ENCODE peak calls at places on chromosomes 7 and 10, in nine cellular contexts. One of them, this sample, is unnamed.

GRCh38 chr7:26549281-26549943 is 257.8 kb downstream of the SNX10 start:
- DNase-seq in midbrain: no peak
- DNase-seq in GM12891: no peak
- DNase-seq in lung microvascular endothelial cell: peak
- DNase-seq in coronary artery: no peak
- DNase-seq in K562: no peak
- DNase-seq in stimulated activated naive CD8-positive, alpha-beta T cell treated with anti-CD3 and anti-CD28 coated beads, Interleukin-15, amount 100 ng/mL, for 72 hours: no peak
- DNase-seq in amygdala: no peak
- DNase-seq in RPMI8226: peak
- DNase-seq in this sample: no peak

GRCh38 chr7:112638675-112639400 is 151.4 kb downstream of the TMEM168 start:
- DNase-seq in midbrain: no peak
- DNase-seq in GM12891: no peak
- DNase-seq in lung microvascular endothelial cell: no peak
- DNase-seq in coronary artery: no peak
- DNase-seq in K562: no peak
- DNase-seq in stimulated activated naive CD8-positive, alpha-beta T cell treated with anti-CD3 and anti-CD28 coated beads, Interleukin-15, amount 100 ng/mL, for 72 hours: no peak
- DNase-seq in amygdala: no peak
- DNase-seq in RPMI8226: no peak
- DNase-seq in this sample: no peak

GRCh38 chr10:129165770-129166169 is 301.3 kb upstream of the MGMT start:
- DNase-seq in midbrain: no peak
- DNase-seq in GM12891: no peak
- DNase-seq in lung microvascular endothelial cell: no peak
- DNase-seq in coronary artery: no peak
- DNase-seq in K562: no peak
- DNase-seq in stimulated activated naive CD8-positive, alpha-beta T cell treated with anti-CD3 and anti-CD28 coated beads, Interleukin-15, amount 100 ng/mL, for 72 hours: no peak
- DNase-seq in amygdala: no peak
- DNase-seq in RPMI8226: no peak
- DNase-seq in this sample: no peak

GRCh38 chr7:27952393-27953290 is 212.7 kb downstream of the TAX1BP1 start:
- DNase-seq in midbrain: no peak
- DNase-seq in GM12891: no peak
- DNase-seq in lung microvascular endothelial cell: no peak
- DNase-seq in coronary artery: no peak
- DNase-seq in K562: no peak
- DNase-seq in stimulated activated naive CD8-positive, alpha-beta T cell treated with anti-CD3 and anti-CD28 coated beads, Interleukin-15, amount 100 ng/mL, for 72 hours: no peak
- DNase-seq in amygdala: no peak
- DNase-seq in RPMI8226: no peak
- DNase-seq in this sample: no peak

GRCh38 chr7:142376356-142376997 is 118.6 kb upstream of the PRSS58 start:
- DNase-seq in midbrain: no peak
- DNase-seq in GM12891: no peak
- DNase-seq in lung microvascular endothelial cell: peak
- DNase-seq in coronary artery: no peak
- DNase-seq in K562: no peak
- DNase-seq in stimulated activated naive CD8-positive, alpha-beta T cell treated with anti-CD3 and anti-CD28 coated beads, Interleukin-15, amount 100 ng/mL, for 72 hours: no peak
- DNase-seq in amygdala: no peak
- DNase-seq in RPMI8226: no peak
- DNase-seq in this sample: no peak

GRCh38 chr10:43251664-43252165 is 15.2 kb downstream of the RASGEF1A start:
- DNase-seq in midbrain: no peak
- DNase-seq in GM12891: no peak
- DNase-seq in lung microvascular endothelial cell: no peak
- DNase-seq in coronary artery: peak
- DNase-seq in K562: no peak
- DNase-seq in stimulated activated naive CD8-positive, alpha-beta T cell treated with anti-CD3 and anti-CD28 coated beads, Interleukin-15, amount 100 ng/mL, for 72 hours: no peak
- DNase-seq in amygdala: no peak
- DNase-seq in RPMI8226: no peak
- DNase-seq in this sample: peak

GRCh38 chr10:71882813-71883746 is 32.0 kb upstream of the PSAP start:
- DNase-seq in midbrain: no peak
- DNase-seq in GM12891: no peak
- DNase-seq in lung microvascular endothelial cell: no peak
- DNase-seq in coronary artery: no peak
- DNase-seq in K562: peak
- DNase-seq in stimulated activated naive CD8-positive, alpha-beta T cell treated with anti-CD3 and anti-CD28 coated beads, Interleukin-15, amount 100 ng/mL, for 72 hours: no peak
- DNase-seq in amygdala: no peak
- DNase-seq in RPMI8226: peak
- DNase-seq in this sample: peak

GRCh38 chr7:51303142-51303525 is 13.5 kb downstream of the COBL start:
- DNase-seq in midbrain: no peak
- DNase-seq in GM12891: no peak
- DNase-seq in lung microvascular endothelial cell: no peak
- DNase-seq in coronary artery: no peak
- DNase-seq in K562: no peak
- DNase-seq in stimulated activated naive CD8-positive, alpha-beta T cell treated with anti-CD3 and anti-CD28 coated beads, Interleukin-15, amount 100 ng/mL, for 72 hours: no peak
- DNase-seq in amygdala: no peak
- DNase-seq in RPMI8226: no peak
- DNase-seq in this sample: no peak

GRCh38 chr10:46220872-46221538 is 65.8 kb upstream of the ANTXRL start:
- DNase-seq in midbrain: no peak
- DNase-seq in GM12891: no peak
- DNase-seq in lung microvascular endothelial cell: peak
- DNase-seq in coronary artery: peak
- DNase-seq in K562: no peak
- DNase-seq in stimulated activated naive CD8-positive, alpha-beta T cell treated with anti-CD3 and anti-CD28 coated beads, Interleukin-15, amount 100 ng/mL, for 72 hours: no peak
- DNase-seq in amygdala: no peak
- DNase-seq in RPMI8226: no peak
- DNase-seq in this sample: peak

GRCh38 chr10:106942035-106942662 is 222.4 kb downstream of the SORCS1 start:
- DNase-seq in midbrain: no peak
- DNase-seq in GM12891: no peak
- DNase-seq in lung microvascular endothelial cell: no peak
- DNase-seq in coronary artery: no peak
- DNase-seq in K562: peak
- DNase-seq in stimulated activated naive CD8-positive, alpha-beta T cell treated with anti-CD3 and anti-CD28 coated beads, Interleukin-15, amount 100 ng/mL, for 72 hours: no peak
- DNase-seq in amygdala: no peak
- DNase-seq in RPMI8226: no peak
- DNase-seq in this sample: no peak

GRCh38 chr7:47497367-47498096 is 84.4 kb downstream of the TNS3 start:
- DNase-seq in midbrain: no peak
- DNase-seq in GM12891: peak
- DNase-seq in lung microvascular endothelial cell: peak
- DNase-seq in coronary artery: no peak
- DNase-seq in K562: no peak
- DNase-seq in stimulated activated naive CD8-positive, alpha-beta T cell treated with anti-CD3 and anti-CD28 coated beads, Interleukin-15, amount 100 ng/mL, for 72 hours: no peak
- DNase-seq in amygdala: no peak
- DNase-seq in RPMI8226: peak
- DNase-seq in this sample: no peak

GRCh38 chr10:125547010-125547650 is 135.8 kb downstream of the TEX36 start:
- DNase-seq in midbrain: no peak
- DNase-seq in GM12891: no peak
- DNase-seq in lung microvascular endothelial cell: no peak
- DNase-seq in coronary artery: no peak
- DNase-seq in K562: no peak
- DNase-seq in stimulated activated naive CD8-positive, alpha-beta T cell treated with anti-CD3 and anti-CD28 coated beads, Interleukin-15, amount 100 ng/mL, for 72 hours: no peak
- DNase-seq in amygdala: no peak
- DNase-seq in RPMI8226: no peak
- DNase-seq in this sample: no peak